ENCODE peak calls at places on chromosome 14, in seven cellular contexts. G is heart left ventricle, T is psoas muscle, M is T-cell, J is NCI-H2081, Q is A549, S is IMR-90. Z is an unnamed sample.

GRCh38 chr14:68619805-68620574 is 172.9 kb downstream of the ZFP36L1 start:
- DNase-seq in G (peak; percentile 83), T (peak; percentile 63), M (no peak), J (no peak), Q (peak; percentile 42), S (peak; percentile 73), Z (no peak)

GRCh38 chr14:89246290-89246689 is 170.7 kb downstream of the FOXN3 start:
- DNase-seq in G (no peak), T (no peak), M (no peak), J (no peak), Q (no peak), S (no peak), Z (no peak)

GRCh38 chr14:101183376-101184103 is 280.0 kb upstream of the RTL1 start:
- DNase-seq in G (no peak), T (no peak), M (no peak), J (no peak), Q (no peak), S (no peak), Z (peak; percentile 15)

GRCh38 chr14:21098134-21098891 is at the start of gene ZNF219:
- DNase-seq in G (peak; percentile 69), T (peak; percentile 70), M (no peak), J (no peak), Q (peak; percentile 73), S (peak; percentile 27), Z (peak; percentile 54)

GRCh38 chr14:59330455-59330854 is 134.7 kb downstream of the GPR135 start:
- DNase-seq in G (no peak), T (no peak), M (no peak), J (no peak), Q (no peak), S (peak; percentile 53), Z (no peak)

GRCh38 chr14:54169254-54169924 is 212.8 kb upstream of the BMP4 start:
- DNase-seq in G (no peak), T (no peak), M (no peak), J (no peak), Q (no peak), S (peak; percentile 10), Z (no peak)

GRCh38 chr14:66380143-66380542 is 106.0 kb upstream of the CCDC196 start:
- DNase-seq in G (no peak), T (no peak), M (no peak), J (peak; percentile 44), Q (no peak), S (no peak), Z (no peak)

GRCh38 chr14:35285168-35285990 is 6.8 kb upstream of the PSMA6 start:
- DNase-seq in G (no peak), T (no peak), M (no peak), J (no peak), Q (no peak), S (peak; percentile 8), Z (no peak)

GRCh38 chr14:54579606-54580005 is 12.7 kb downstream of the SAMD4A start:
- DNase-seq in G (no peak), T (no peak), M (no peak), J (no peak), Q (peak; percentile 68), S (peak; percentile 73), Z (no peak)

GRCh38 chr14:56173360-56173922 is 55.2 kb downstream of the PELI2 start:
- DNase-seq in G (no peak), T (no peak), M (no peak), J (no peak), Q (no peak), S (no peak), Z (no peak)

GRCh38 chr14:24279301-24280186 is 8.1 kb upstream of the RABGGTA start:
- DNase-seq in G (peak; percentile 68), T (no peak), M (peak; percentile 40), J (peak; percentile 59), Q (peak; percentile 41), S (no peak), Z (no peak)

GRCh38 chr14:64753999-64754398 is 49.8 kb downstream of the PLEKHG3 start:
- DNase-seq in G (no peak), T (no peak), M (no peak), J (no peak), Q (no peak), S (no peak), Z (no peak)

GRCh38 chr14:23141706-23142467 is 22.8 kb upstream of the CEBPE start:
- DNase-seq in G (peak; percentile 88), T (peak; percentile 72), M (no peak), J (peak; percentile 10), Q (peak; percentile 53), S (peak; percentile 24), Z (no peak)

GRCh38 chr14:95527392-95528002 is 7.4 kb upstream of the GLRX5 start:
- DNase-seq in G (peak; percentile 56), T (no peak), M (peak; percentile 27), J (peak; percentile 58), Q (peak; percentile 44), S (peak; percentile 84), Z (no peak)

GRCh38 chr14:50047274-50047676 is 69.1 kb downstream of the VCPKMT start:
- DNase-seq in G (no peak), T (no peak), M (no peak), J (no peak), Q (no peak), S (no peak), Z (no peak)

GRCh38 chr14:100587763-100588411 is 670 bp upstream of the BEGAIN start:
- DNase-seq in G (peak; percentile 18), T (peak; percentile 41), M (no peak), J (no peak), Q (no peak), S (no peak), Z (no peak)